ENCODE peak calls at places on chromosomes 12 and 14, in ten cellular contexts. N is WTC11, I is A549, O is cardiac fibroblast, V is mesothelial cell of epicardium, C is fibroblast of lung, X is stomach, A is NB4, R is lower leg skin, J is right lobe of liver. H is an unnamed sample.

GRCh38 chr12:101414533-101415119 is 7.1 kb upstream of the ARL1 start:
- DNase-seq in O (peak), C (peak), A (peak), J (no peak), N (peak), I (peak), V (no peak), R (no peak), X (no peak), H (no peak)

GRCh38 chr12:32918890-32919791 is 22.6 kb upstream of the PKP2 start:
- DNase-seq in J (no peak), X (no peak), N (no peak), O (peak), R (no peak), C (peak), I (no peak), V (no peak), A (peak), H (no peak)

GRCh38 chr14:73231874-73232851 is 5.1 kb upstream of the PAPLN start:
- DNase-seq in N (peak), C (no peak), O (no peak), R (peak), V (no peak), I (peak), A (peak), X (no peak), J (no peak), H (no peak)

GRCh38 chr14:63203618-63204406 is 431 bp upstream of the RHOJ start:
- DNase-seq in C (peak), I (no peak), N (peak), A (peak), V (peak), J (peak), O (peak), X (peak), R (peak), H (no peak)

GRCh38 chr12:71299541-71300376 is 139.8 kb upstream of the LGR5 start:
- DNase-seq in N (no peak), I (no peak), J (no peak), C (no peak), X (no peak), V (no peak), A (no peak), O (peak), R (no peak), H (no peak)

GRCh38 chr14:62694075-62694474 is 351.2 kb downstream of the KCNH5 start:
- DNase-seq in I (no peak), A (no peak), N (no peak), R (no peak), O (peak), V (no peak), J (no peak), X (no peak), C (peak), H (no peak)

GRCh38 chr14:91883770-91884169 is 16.4 kb upstream of the TC2N start:
- DNase-seq in A (no peak), R (peak), V (no peak), N (no peak), X (no peak), O (peak), I (no peak), C (peak), J (no peak), H (no peak)

GRCh38 chr12:6426882-6427671 is 17.7 kb upstream of the CD27 start:
- DNase-seq in N (no peak), O (no peak), A (peak), I (no peak), X (peak), J (peak), V (no peak), C (no peak), R (peak), H (peak)

GRCh38 chr12:2682301-2683282 is 112.2 kb upstream of the FKBP4 start:
- DNase-seq in J (no peak), O (peak), V (peak), A (peak), I (peak), C (peak), R (peak), N (peak), X (no peak), H (no peak)

GRCh38 chr12:95790912-95791849 is 617 bp upstream of the NTN4 start:
- DNase-seq in R (peak), N (peak), A (peak), J (peak), C (peak), X (no peak), V (peak), O (peak), I (peak), H (peak)

GRCh38 chr12:65646127-65646643 is 178.1 kb upstream of the HMGA2 start:
- DNase-seq in X (no peak), V (no peak), J (no peak), C (no peak), R (no peak), I (no peak), A (no peak), O (no peak), N (no peak), H (no peak)

GRCh38 chr14:68497016-68497415 is 295.9 kb downstream of the ZFP36L1 start:
- DNase-seq in C (peak), X (no peak), R (no peak), A (no peak), N (no peak), J (no peak), O (peak), V (no peak), I (no peak), H (no peak)

GRCh38 chr12:129097451-129097850 is 244.2 kb downstream of the GLT1D1 start:
- DNase-seq in C (no peak), N (no peak), X (no peak), O (no peak), J (no peak), A (no peak), I (no peak), V (no peak), R (no peak), H (no peak)

GRCh38 chr14:54147285-54147684 is 190.7 kb upstream of the BMP4 start:
- DNase-seq in N (no peak), I (no peak), J (no peak), C (no peak), O (peak), V (no peak), R (no peak), A (no peak), X (no peak), H (no peak)

GRCh38 chr12:106585237-106585834 is 2.5 kb downstream of the RFX4 start:
- DNase-seq in I (no peak), N (peak), A (no peak), C (no peak), X (no peak), V (no peak), J (no peak), R (no peak), O (peak), H (no peak)

GRCh38 chr12:42473130-42473529 is 116.4 kb downstream of the PRICKLE1 start:
- DNase-seq in A (no peak), I (no peak), X (no peak), V (no peak), N (no peak), R (no peak), J (no peak), C (peak), O (peak), H (no peak)

GRCh38 chr12:114163766-114164165 is 197.6 kb upstream of the RBM19 start:
- DNase-seq in V (no peak), C (peak), J (no peak), I (peak), R (no peak), O (peak), N (no peak), X (no peak), A (peak), H (no peak)

GRCh38 chr12:111624540-111624939 is 25.4 kb upstream of the ATXN2 start:
- DNase-seq in A (no peak), I (no peak), N (no peak), O (no peak), C (no peak), V (no peak), J (no peak), R (no peak), X (no peak), H (no peak)

GRCh38 chr12:98852181-98852580 is 207.1 kb downstream of the APAF1 start:
- DNase-seq in C (no peak), X (no peak), O (no peak), R (no peak), V (no peak), A (no peak), N (no peak), J (no peak), I (no peak), H (no peak)

GRCh38 chr14:70871001-70871400 is 36.3 kb upstream of the PCNX1 start:
- DNase-seq in O (no peak), N (no peak), A (no peak), X (no peak), C (no peak), R (no peak), J (no peak), I (no peak), V (no peak), H (no peak)

GRCh38 chr12:67751376-67751928 is 102.9 kb downstream of the DYRK2 start:
- DNase-seq in A (no peak), N (no peak), V (no peak), R (no peak), C (peak), I (no peak), X (no peak), J (no peak), O (no peak), H (no peak)

GRCh38 chr14:104293231-104293841 is 154.9 kb downstream of the KIF26A start:
- DNase-seq in I (no peak), C (no peak), A (no peak), V (no peak), R (peak), N (peak), J (peak), O (no peak), X (no peak), H (no peak)

GRCh38 chr12:76366163-76366562 is 17.9 kb upstream of the BBS10 start:
- DNase-seq in I (no peak), O (no peak), N (no peak), C (no peak), R (no peak), A (no peak), J (no peak), V (no peak), X (no peak), H (no peak)

GRCh38 chr12:56720696-56721615 is 4.1 kb downstream of the NACA start:
- DNase-seq in O (no peak), R (peak), J (peak), I (no peak), C (no peak), X (no peak), A (peak), V (no peak), N (no peak), H (no peak)

GRCh38 chr14:105529506-105530445 is 3.4 kb downstream of the TMEM121 start:
- DNase-seq in J (no peak), N (no peak), C (no peak), A (no peak), I (no peak), O (no peak), R (peak), V (no peak), X (peak), H (no peak)

GRCh38 chr12:132302466-132303358 is 26.7 kb downstream of the GALNT9 start:
- DNase-seq in N (no peak), O (no peak), A (no peak), V (no peak), J (no peak), R (no peak), C (no peak), X (no peak), I (no peak), H (no peak)

GRCh38 chr14:75831971-75832370 is 149.8 kb downstream of the TGFB3 start:
- DNase-seq in R (no peak), N (no peak), X (peak), A (peak), I (no peak), O (peak), C (peak), V (no peak), J (no peak), H (no peak)

GRCh38 chr14:36973806-36974442 is 198.5 kb downstream of the SLC25A21 start:
- DNase-seq in O (peak), N (no peak), J (no peak), C (peak), R (no peak), A (no peak), I (no peak), X (no peak), V (no peak), H (no peak)

GRCh38 chr12:11687538-11687937 is 38.1 kb downstream of the ETV6 start:
- DNase-seq in V (no peak), I (no peak), R (no peak), C (peak), J (no peak), O (no peak), A (no peak), N (no peak), X (no peak), H (no peak)

GRCh38 chr12:70757830-70758493 is 120.7 kb upstream of the PTPRB start:
- DNase-seq in V (no peak), J (no peak), X (no peak), R (no peak), A (no peak), O (no peak), I (no peak), C (no peak), N (no peak), H (no peak)

GRCh38 chr12:129193263-129193871 is 340.1 kb downstream of the GLT1D1 start:
- DNase-seq in J (no peak), C (no peak), X (peak), V (no peak), O (peak), R (no peak), I (peak), N (peak), A (peak), H (no peak)

GRCh38 chr14:22839159-22839779 is 2.9 kb downstream of the MMP14 start:
- DNase-seq in R (peak), X (no peak), V (no peak), O (peak), I (no peak), J (no peak), N (no peak), A (peak), C (peak), H (no peak)

GRCh38 chr12:69885656-69886055 is 60.6 kb downstream of the MYRFL start:
- DNase-seq in V (no peak), J (no peak), X (no peak), R (no peak), C (no peak), A (no peak), N (no peak), O (no peak), I (no peak), H (no peak)

GRCh38 chr14:94132285-94132887 is 3.0 kb upstream of the IFI27L2 start:
- DNase-seq in I (peak), R (no peak), J (no peak), A (peak), X (peak), V (peak), O (peak), N (peak), C (peak), H (no peak)

GRCh38 chr14:32576088-32576795 is 247.1 kb downstream of the AKAP6 start:
- DNase-seq in O (peak), I (peak), A (peak), R (no peak), V (peak), X (peak), J (peak), N (no peak), C (peak), H (no peak)

GRCh38 chr14:105049753-105050550 is 15.3 kb downstream of the GPR132 start:
- DNase-seq in V (no peak), X (no peak), I (no peak), A (no peak), O (no peak), R (no peak), N (no peak), C (no peak), J (no peak), H (no peak)

GRCh38 chr14:70821916-70822705 is 12.8 kb upstream of the MAP3K9 start:
- DNase-seq in N (peak), J (peak), V (peak), R (peak), C (peak), I (peak), O (peak), A (peak), X (peak), H (peak)

GRCh38 chr12:80183939-80184338 is 84.6 kb downstream of the OTOGL start:
- DNase-seq in I (no peak), A (no peak), O (peak), J (no peak), X (no peak), V (no peak), N (no peak), C (peak), R (no peak), H (no peak)

GRCh38 chr12:80189241-80189640 is 89.9 kb downstream of the OTOGL start:
- DNase-seq in N (no peak), A (no peak), J (no peak), C (peak), O (peak), I (no peak), V (no peak), X (no peak), R (no peak), H (no peak)

GRCh38 chr12:80188566-80188965 is 89.2 kb downstream of the OTOGL start:
- DNase-seq in J (no peak), I (no peak), O (no peak), C (peak), R (no peak), X (no peak), V (no peak), N (no peak), A (no peak), H (no peak)

GRCh38 chr12:80187660-80188090 is 88.3 kb downstream of the OTOGL start:
- DNase-seq in R (no peak), X (no peak), V (no peak), J (no peak), C (peak), I (no peak), A (no peak), N (no peak), O (peak), H (no peak)

GRCh38 chr12:80186727-80187217 is 87.4 kb downstream of the OTOGL start:
- DNase-seq in R (no peak), N (peak), J (peak), A (peak), O (peak), I (peak), V (peak), C (peak), X (peak), H (no peak)
- TF ChIP-seq CTCF in R (no peak), N (no peak), J (peak), A (peak), O (peak), I (peak), V (peak), C (peak), X (peak), H (no peak)

DNA sequence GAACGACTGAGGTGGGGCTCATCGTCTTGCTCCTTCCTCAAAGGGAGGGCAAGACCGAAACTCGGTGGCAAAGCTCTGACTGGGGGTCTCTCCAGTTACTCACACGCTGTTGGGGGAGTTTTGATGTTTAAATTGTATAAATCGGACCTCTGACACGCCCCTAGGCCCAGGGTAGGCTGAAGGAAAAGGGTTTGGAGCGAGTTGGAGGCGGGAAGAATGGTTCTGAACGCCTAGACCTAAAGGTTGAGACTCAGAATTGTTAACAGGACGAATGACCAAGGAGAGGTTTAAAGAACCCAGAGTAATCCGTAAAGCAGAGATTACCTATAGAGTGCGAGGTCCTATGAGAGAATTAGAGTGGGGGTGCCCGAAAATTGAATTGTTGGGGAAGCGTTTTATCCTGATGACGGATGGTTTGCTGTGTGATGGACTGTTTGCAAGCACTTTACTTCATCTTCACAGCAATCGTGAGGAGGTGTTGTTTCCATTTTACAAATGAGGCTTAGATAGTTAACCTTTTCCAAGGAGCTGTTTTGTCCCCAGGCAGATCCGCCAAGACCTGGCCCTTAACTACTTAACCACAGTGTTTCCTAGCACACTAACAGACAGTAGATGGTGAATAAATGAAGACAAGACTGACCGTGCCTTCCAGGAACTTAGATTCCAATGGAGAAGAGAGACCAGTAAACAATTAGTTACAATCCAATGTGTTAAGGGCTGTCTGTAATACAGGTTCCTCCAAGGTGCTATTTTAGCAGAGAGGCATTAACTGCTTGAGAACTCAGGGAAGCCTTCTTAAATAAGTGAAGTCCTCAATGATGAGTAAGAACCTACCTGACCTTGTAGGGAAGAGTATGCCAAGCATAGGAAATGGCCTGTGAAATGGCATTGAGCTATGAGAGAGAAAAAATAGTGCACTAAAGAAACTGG is 929 bp upstream of the UBE2N start:
- DNase-seq in N (no peak), X (no peak), I (no peak), O (no peak), C (no peak), V (no peak), J (no peak), R (no peak), A (peak), H (no peak)
- TF ChIP-seq CTCF in N (no peak), X (no peak), I (no peak), O (no peak), C (no peak), V (no peak), J (no peak), R (no peak), A (no peak), H (no peak)

GRCh38 chr12:112824166-112824565 is 32.6 kb downstream of the RPH3A start:
- DNase-seq in O (no peak), A (no peak), I (no peak), R (no peak), X (no peak), C (no peak), N (no peak), V (no peak), J (no peak), H (no peak)

GRCh38 chr12:112822056-112822455 is 30.5 kb downstream of the RPH3A start:
- DNase-seq in I (no peak), R (no peak), O (no peak), N (peak), A (no peak), J (no peak), C (no peak), X (no peak), V (no peak), H (no peak)

GRCh38 chr12:112826011-112826410 is 34.5 kb downstream of the RPH3A start:
- DNase-seq in N (no peak), V (no peak), A (no peak), C (no peak), X (no peak), R (peak), O (no peak), I (no peak), J (no peak), H (no peak)

GRCh38 chr12:112824701-112825100 is 33.2 kb downstream of the RPH3A start:
- DNase-seq in I (no peak), C (no peak), A (no peak), V (no peak), O (no peak), R (peak), N (no peak), X (no peak), J (no peak), H (no peak)

GRCh38 chr12:112823582-112824149 is 32.1 kb downstream of the RPH3A start:
- DNase-seq in J (no peak), N (no peak), A (no peak), X (no peak), O (no peak), R (no peak), I (peak), V (no peak), C (no peak), H (no peak)
- TF ChIP-seq CTCF in J (no peak), N (no peak), A (peak), X (no peak), O (no peak), R (no peak), I (no peak), V (peak), C (no peak), H (no peak)

GRCh38 chr14:64634558-64634957 is 69.7 kb upstream of the PLEKHG3 start:
- DNase-seq in R (no peak), I (no peak), C (no peak), X (no peak), N (no peak), O (no peak), V (no peak), A (no peak), J (peak), H (no peak)
- TF ChIP-seq CTCF in R (no peak), I (no peak), C (no peak), X (no peak), N (no peak), O (no peak), V (no peak), A (no peak), J (no peak), H (no peak)

H was measured in activated B cell treated with CpG ODN at 0.5 μM for 24 hours.